ENCODE peak calls at places on chromosomes 3 and 15, in ten cellular contexts. One of them, this sample, is unnamed.

GRCh38 chr15:69637818-69638217 is 185.2 kb downstream of the RPLP1 start:
- DNase-seq in ELR: no peak
- DNase-seq in nucleus accumbens: no peak
- DNase-seq in stimulated activated CD4-positive, alpha-beta T cell treated with anti-CD3 and anti-CD28 coated beads, Interleukin-2, amount 100 ng/mL, for 24 hours: no peak
- DNase-seq in right cardiac atrium: no peak
- DNase-seq in activated T-cell treated with anti-CD3 and anti-CD28 coated beads, Interleukin-2, amount 50 U/mL, for 4 hours: no peak
- DNase-seq in BJ: no peak
- DNase-seq in lower leg skin: no peak
- DNase-seq in GOT3: no peak
- DNase-seq in Right ventricle myocardium superior: no peak
- DNase-seq in this sample: no peak

GRCh38 chr3:78314327-78314726 is 1274.4 kb downstream of the ROBO2 start:
- DNase-seq in ELR: no peak
- DNase-seq in nucleus accumbens: no peak
- DNase-seq in stimulated activated CD4-positive, alpha-beta T cell treated with anti-CD3 and anti-CD28 coated beads, Interleukin-2, amount 100 ng/mL, for 24 hours: no peak
- DNase-seq in right cardiac atrium: no peak
- DNase-seq in activated T-cell treated with anti-CD3 and anti-CD28 coated beads, Interleukin-2, amount 50 U/mL, for 4 hours: no peak
- DNase-seq in BJ: no peak
- DNase-seq in lower leg skin: no peak
- DNase-seq in GOT3: no peak
- DNase-seq in Right ventricle myocardium superior: no peak
- DNase-seq in this sample: no peak

GRCh38 chr3:11910971-11911531 is 64.4 kb upstream of the TAMM41 start:
- DNase-seq in ELR: peak
- DNase-seq in nucleus accumbens: no peak
- DNase-seq in stimulated activated CD4-positive, alpha-beta T cell treated with anti-CD3 and anti-CD28 coated beads, Interleukin-2, amount 100 ng/mL, for 24 hours: peak
- DNase-seq in right cardiac atrium: peak
- DNase-seq in activated T-cell treated with anti-CD3 and anti-CD28 coated beads, Interleukin-2, amount 50 U/mL, for 4 hours: peak
- DNase-seq in BJ: no peak
- DNase-seq in lower leg skin: no peak
- DNase-seq in GOT3: no peak
- DNase-seq in Right ventricle myocardium superior: no peak
- DNase-seq in this sample: no peak

GRCh38 chr15:73051402-73051810 is 857 bp upstream of the NEO1 start:
- DNase-seq in ELR: no peak
- DNase-seq in nucleus accumbens: peak
- DNase-seq in stimulated activated CD4-positive, alpha-beta T cell treated with anti-CD3 and anti-CD28 coated beads, Interleukin-2, amount 100 ng/mL, for 24 hours: no peak
- DNase-seq in right cardiac atrium: peak
- DNase-seq in activated T-cell treated with anti-CD3 and anti-CD28 coated beads, Interleukin-2, amount 50 U/mL, for 4 hours: no peak
- DNase-seq in BJ: no peak
- DNase-seq in lower leg skin: peak
- DNase-seq in GOT3: no peak
- DNase-seq in Right ventricle myocardium superior: peak
- DNase-seq in this sample: no peak

GRCh38 chr15:38724827-38725226 is 160.2 kb upstream of the RASGRP1 start:
- DNase-seq in ELR: no peak
- DNase-seq in nucleus accumbens: no peak
- DNase-seq in stimulated activated CD4-positive, alpha-beta T cell treated with anti-CD3 and anti-CD28 coated beads, Interleukin-2, amount 100 ng/mL, for 24 hours: no peak
- DNase-seq in right cardiac atrium: no peak
- DNase-seq in activated T-cell treated with anti-CD3 and anti-CD28 coated beads, Interleukin-2, amount 50 U/mL, for 4 hours: no peak
- DNase-seq in BJ: no peak
- DNase-seq in lower leg skin: no peak
- DNase-seq in GOT3: no peak
- DNase-seq in Right ventricle myocardium superior: no peak
- DNase-seq in this sample: no peak

GRCh38 chr3:177150218-177150916 is 46.9 kb downstream of the TBL1XR1 start:
- DNase-seq in ELR: no peak
- DNase-seq in nucleus accumbens: no peak
- DNase-seq in stimulated activated CD4-positive, alpha-beta T cell treated with anti-CD3 and anti-CD28 coated beads, Interleukin-2, amount 100 ng/mL, for 24 hours: no peak
- DNase-seq in right cardiac atrium: no peak
- DNase-seq in activated T-cell treated with anti-CD3 and anti-CD28 coated beads, Interleukin-2, amount 50 U/mL, for 4 hours: no peak
- DNase-seq in BJ: no peak
- DNase-seq in lower leg skin: no peak
- DNase-seq in GOT3: no peak
- DNase-seq in Right ventricle myocardium superior: no peak
- DNase-seq in this sample: no peak

GRCh38 chr3:140018556-140018955 is 83.6 kb downstream of the CLSTN2 start:
- DNase-seq in ELR: no peak
- DNase-seq in nucleus accumbens: no peak
- DNase-seq in stimulated activated CD4-positive, alpha-beta T cell treated with anti-CD3 and anti-CD28 coated beads, Interleukin-2, amount 100 ng/mL, for 24 hours: no peak
- DNase-seq in right cardiac atrium: no peak
- DNase-seq in activated T-cell treated with anti-CD3 and anti-CD28 coated beads, Interleukin-2, amount 50 U/mL, for 4 hours: no peak
- DNase-seq in BJ: no peak
- DNase-seq in lower leg skin: no peak
- DNase-seq in GOT3: no peak
- DNase-seq in Right ventricle myocardium superior: no peak
- DNase-seq in this sample: no peak

GRCh38 chr3:143977326-143978262 is 6.0 kb downstream of the DIPK2A start:
- DNase-seq in ELR: peak
- DNase-seq in nucleus accumbens: no peak
- DNase-seq in stimulated activated CD4-positive, alpha-beta T cell treated with anti-CD3 and anti-CD28 coated beads, Interleukin-2, amount 100 ng/mL, for 24 hours: no peak
- DNase-seq in right cardiac atrium: no peak
- DNase-seq in activated T-cell treated with anti-CD3 and anti-CD28 coated beads, Interleukin-2, amount 50 U/mL, for 4 hours: no peak
- DNase-seq in BJ: no peak
- DNase-seq in lower leg skin: no peak
- DNase-seq in GOT3: no peak
- DNase-seq in Right ventricle myocardium superior: no peak
- DNase-seq in this sample: no peak

GRCh38 chr3:71380096-71380495 is 203.4 kb downstream of the FOXP1 start:
- DNase-seq in ELR: peak
- DNase-seq in nucleus accumbens: no peak
- DNase-seq in stimulated activated CD4-positive, alpha-beta T cell treated with anti-CD3 and anti-CD28 coated beads, Interleukin-2, amount 100 ng/mL, for 24 hours: no peak
- DNase-seq in right cardiac atrium: no peak
- DNase-seq in activated T-cell treated with anti-CD3 and anti-CD28 coated beads, Interleukin-2, amount 50 U/mL, for 4 hours: no peak
- DNase-seq in BJ: no peak
- DNase-seq in lower leg skin: no peak
- DNase-seq in GOT3: no peak
- DNase-seq in Right ventricle myocardium superior: no peak
- DNase-seq in this sample: no peak